ENCODE peak calls at places on chromosomes 13 and 19, in seven cellular contexts. X is caudate nucleus; R is NCI-H2227 treated with DMSO at 0.1 percent for 48 hours; P is head of caudate nucleus; I is T-helper 1 cell; Y is ovary; H is stimulated activated naive CD4-positive, alpha-beta T cell treated with Interleukin-2 at 50 U/mL for 16 hours. U is an unnamed sample.
A peak's percentile ranks its signal among the peaks of the same experiment; 100 is the strongest.

GRCh38 chr19:16445238-16446107 is 26.3 kb downstream of the EPS15L1 start:
- DNase-seq in X (no peak), R (no peak), P (no peak), I (no peak), Y (no peak), H (no peak), U (no peak)

GRCh38 chr13:30874111-30874510 is 32.0 kb upstream of the MEDAG start:
- DNase-seq in X (no peak), R (no peak), P (no peak), I (no peak), Y (no peak), H (no peak), U (no peak)

GRCh38 chr19:48858984-48859710 is 9.3 kb downstream of the PLEKHA4 start:
- DNase-seq in X (no peak), R (no peak), P (no peak), I (peak; percentile 60), Y (no peak), H (peak; percentile 71), U (peak; percentile 21)

GRCh38 chr13:113581871-113582270 is 2.7 kb upstream of the TFDP1 start:
- DNase-seq in X (no peak), R (no peak), P (peak; percentile 7), I (no peak), Y (no peak), H (no peak), U (no peak)

GRCh38 chr19:44890366-44891015 is 563 bp upstream of the TOMM40 start:
- DNase-seq in X (peak; percentile 100), R (peak; percentile 99), P (peak; percentile 100), I (no peak), Y (no peak), H (peak; percentile 100), U (peak; percentile 100)

GRCh38 chr13:96141032-96141431 is 51.1 kb downstream of the HS6ST3 start:
- DNase-seq in X (no peak), R (no peak), P (no peak), I (no peak), Y (no peak), H (no peak), U (peak; percentile 2)

GRCh38 chr13:46160474-46161066 is 21.4 kb downstream of the LCP1 start:
- DNase-seq in X (no peak), R (peak; percentile 17), P (no peak), I (no peak), Y (no peak), H (no peak), U (peak; percentile 72)

GRCh38 chr19:17153996-17154395 is 61.2 kb upstream of the USE1 start:
- DNase-seq in X (no peak), R (no peak), P (no peak), I (no peak), Y (no peak), H (no peak), U (no peak)

GRCh38 chr13:25494708-25495411 is 123.1 kb downstream of the ATP8A2 start:
- DNase-seq in X (no peak), R (no peak), P (no peak), I (no peak), Y (no peak), H (no peak), U (peak; percentile 29)

GRCh38 chr19:33509774-33510173 is 11.8 kb downstream of the PEPD start:
- DNase-seq in X (no peak), R (no peak), P (no peak), I (no peak), Y (no peak), H (no peak), U (no peak)

GRCh38 chr13:47632311-47632710 is 368.8 kb downstream of the SUCLA2 start:
- DNase-seq in X (no peak), R (no peak), P (no peak), I (no peak), Y (no peak), H (no peak), U (no peak)

U was measured in DMS53.